ENCODE peak calls at places on chromosomes 13 and 19, in seven cellular contexts. K is activated naive CD8-positive, alpha-beta T cell treated with anti-CD3 and anti-CD28 coated beads for 36 hours; Q is activated CD4-positive, alpha-beta T cell treated with anti-CD3 and anti-CD28 coated beads for 1 hour; N is A549; B is MCF 10A; U is T-helper 22 cell; S is CD8-positive, alpha-beta memory T cell. D is an unnamed sample.

GRCh38 chr19:46755077-46755852 is 9.0 kb upstream of the STRN4 start:
- DNase-seq in U (no peak), B (no peak), Q (no peak), S (no peak), N (no peak), K (no peak), D (no peak)

GRCh38 chr13:39397866-39398265 is 205.1 kb downstream of the LHFPL6 start:
- DNase-seq in Q (no peak), K (no peak), N (no peak), S (no peak), U (no peak), B (no peak), D (no peak)

GRCh38 chr19:42286349-42287016 is 15.4 kb upstream of the PRR19 start:
- DNase-seq in U (no peak), N (no peak), K (no peak), S (no peak), B (no peak), Q (no peak), D (no peak)

GRCh38 chr13:73000027-73000674 is 58.7 kb upstream of the KLF5 start:
- DNase-seq in U (no peak), S (no peak), B (no peak), K (no peak), N (no peak), Q (no peak), D (peak)

GRCh38 chr19:4023600-4024398 is 16.3 kb downstream of the PIAS4 start:
- DNase-seq in S (no peak), N (no peak), K (no peak), U (no peak), Q (no peak), B (no peak), D (no peak)

GRCh38 chr19:55640577-55641375 is at the start of gene ZNF580:
- DNase-seq in N (peak), S (no peak), U (peak), Q (no peak), K (peak), B (peak), D (peak)

GRCh38 chr19:58429745-58430144 is 10.2 kb downstream of the ZNF132 start:
- DNase-seq in N (no peak), S (no peak), Q (no peak), K (no peak), U (no peak), B (no peak), D (no peak)

GRCh38 chr13:46622013-46622917 is 69.3 kb downstream of the LRCH1 start:
- DNase-seq in S (no peak), N (no peak), B (no peak), Q (no peak), U (no peak), K (no peak), D (no peak)

GRCh38 chr13:40776681-40777165 is 5.7 kb upstream of the MRPS31 start:
- DNase-seq in S (peak), B (peak), Q (peak), N (no peak), K (peak), U (peak), D (peak)

GRCh38 chr19:32677657-32678056 is 2.0 kb downstream of the RGS9BP start:
- DNase-seq in U (no peak), B (no peak), Q (no peak), S (no peak), N (no peak), K (no peak), D (no peak)

GRCh38 chr13:74174810-74175209 is 40.6 kb upstream of the KLF12 start:
- DNase-seq in S (peak), K (no peak), U (no peak), Q (no peak), B (no peak), N (no peak), D (peak)

GRCh38 chr13:52600666-52601065 is 41.6 kb upstream of the HNRNPA1L2 start:
- DNase-seq in U (no peak), B (peak), S (no peak), K (no peak), Q (no peak), N (no peak), D (no peak)

GRCh38 chr19:2809387-2810140 is 10.1 kb upstream of the ZNF554 start:
- DNase-seq in K (no peak), U (no peak), S (no peak), B (no peak), Q (no peak), N (no peak), D (no peak)

GRCh38 chr19:511101-511841 is 4.0 kb downstream of the TPGS1 start:
- DNase-seq in S (peak), N (no peak), Q (peak), B (no peak), U (peak), K (peak), D (peak)

GRCh38 chr19:29478578-29479565 is 46.9 kb upstream of the VSTM2B start:
- DNase-seq in U (no peak), B (no peak), K (peak), Q (no peak), N (peak), S (no peak), D (no peak)

GRCh38 chr13:36841411-36841810 is 22.4 kb downstream of the RFXAP start:
- DNase-seq in K (no peak), B (no peak), U (no peak), Q (no peak), N (no peak), S (no peak), D (no peak)

GRCh38 chr19:4523306-4524110 is 5.2 kb upstream of the PLIN4 start:
- DNase-seq in Q (no peak), B (peak), U (no peak), S (no peak), K (no peak), N (peak), D (no peak)

GRCh38 chr19:37333457-37333856 is 37.4 kb upstream of the ZNF527 start:
- DNase-seq in S (no peak), Q (no peak), B (no peak), N (no peak), U (no peak), K (no peak), D (peak)

GRCh38 chr13:25478186-25478585 is 106.4 kb downstream of the ATP8A2 start:
- DNase-seq in S (no peak), K (no peak), B (peak), N (peak), Q (no peak), U (no peak), D (peak)

GRCh38 chr13:29758591-29759114 is 91.8 kb downstream of the UBL3 start:
- DNase-seq in Q (peak), K (peak), U (peak), N (no peak), B (peak), S (peak), D (peak)

GRCh38 chr13:43664700-43665191 is 122.0 kb downstream of the ENOX1 start:
- DNase-seq in K (peak), Q (no peak), U (no peak), S (no peak), N (peak), B (peak), D (peak)

GRCh38 chr13:40172149-40172591 is 494.3 kb downstream of the FOXO1 start:
- DNase-seq in U (no peak), Q (no peak), N (no peak), S (no peak), K (no peak), B (no peak), D (peak)

GRCh38 chr19:46976845-46977320 is 42.8 kb upstream of the NPAS1 start:
- DNase-seq in U (no peak), K (no peak), S (no peak), N (no peak), Q (no peak), B (no peak), D (no peak)

GRCh38 chr13:80263745-80264513 is 77.0 kb downstream of the SPRY2 start:
- DNase-seq in B (no peak), Q (no peak), N (no peak), K (no peak), S (no peak), U (no peak), D (no peak)

D was measured in mammary epithelial cell.